ENCODE peak calls at places on chromosome 12, in ten cellular contexts. V is HFF-Myc, T is ascending aorta, C is coronary artery, Y is WTC11, L is cardiac fibroblast, N is GM10248, H is GM23338, J is MCF 10A, M is transverse colon. E is an unnamed sample.

GRCh38 chr12:2413999-2414792 is 361.4 kb downstream of the CACNA1C start:
- DNase-seq in V (no peak), T (no peak), C (no peak), Y (no peak), L (no peak), N (no peak), H (no peak), J (no peak), M (no peak), E (no peak)

GRCh38 chr12:2477009-2477766 is 317.6 kb upstream of the FKBP4 start:
- DNase-seq in V (no peak), T (peak; percentile 34), C (peak; percentile 24), Y (no peak), L (no peak), N (no peak), H (no peak), J (no peak), M (no peak), E (no peak)

GRCh38 chr12:7498832-7499231 is 4.7 kb downstream of the CD163 start:
- DNase-seq in V (peak; percentile 90), T (no peak), C (no peak), Y (no peak), L (peak; percentile 12), N (no peak), H (no peak), J (peak; percentile 54), M (no peak), E (no peak)

GRCh38 chr12:124389537-124390441 is 94.9 kb downstream of the RFLNA start:
- DNase-seq in V (no peak), T (no peak), C (no peak), Y (peak; percentile 35), L (no peak), N (no peak), H (no peak), J (no peak), M (peak; percentile 48), E (no peak)

GRCh38 chr12:75585309-75585708 is 73.9 kb upstream of the KRR1 start:
- DNase-seq in V (peak; percentile 59), T (no peak), C (no peak), Y (no peak), L (peak; percentile 67), N (no peak), H (no peak), J (peak; percentile 54), M (no peak), E (no peak)

GRCh38 chr12:93922583-93923006 is 225.8 kb upstream of the PLXNC1 start:
- DNase-seq in V (no peak), T (no peak), C (no peak), Y (no peak), L (peak; percentile 86), N (no peak), H (no peak), J (no peak), M (no peak), E (no peak)

GRCh38 chr12:25590021-25590721 is 37.1 kb upstream of the LMNTD1 start:
- DNase-seq in V (no peak), T (no peak), C (no peak), Y (no peak), L (no peak), N (no peak), H (no peak), J (no peak), M (no peak), E (no peak)

GRCh38 chr12:127294651-127295205 is 972.2 kb upstream of the TMEM132C start:
- DNase-seq in V (no peak), T (no peak), C (no peak), Y (no peak), L (no peak), N (no peak), H (no peak), J (peak; percentile 2), M (no peak), E (no peak)

GRCh38 chr12:12432373-12432772 is 75.5 kb downstream of the BORCS5 start:
- DNase-seq in V (peak; percentile 79), T (no peak), C (no peak), Y (no peak), L (peak; percentile 72), N (no peak), H (no peak), J (peak; percentile 84), M (no peak), E (no peak)

GRCh38 chr12:58242803-58243628 is 301.6 kb downstream of the ATP23 start:
- DNase-seq in V (no peak), T (no peak), C (no peak), Y (no peak), L (no peak), N (no peak), H (no peak), J (no peak), M (no peak), E (no peak)

GRCh38 chr12:6962285-6963015 is 8.0 kb downstream of the PHB2 start:
- DNase-seq in V (no peak), T (no peak), C (peak; percentile 74), Y (no peak), L (no peak), N (no peak), H (peak; percentile 58), J (no peak), M (peak; percentile 89), E (no peak)

GRCh38 chr12:12582193-12582881 is 19.7 kb upstream of the DUSP16 start:
- DNase-seq in V (no peak), T (no peak), C (no peak), Y (no peak), L (no peak), N (peak; percentile 39), H (no peak), J (no peak), M (no peak), E (no peak)

GRCh38 chr12:9064815-9065606 is 50.7 kb downstream of the A2M start:
- DNase-seq in V (no peak), T (peak; percentile 84), C (peak; percentile 89), Y (peak; percentile 85), L (peak; percentile 56), N (peak; percentile 19), H (peak; percentile 89), J (peak; percentile 70), M (peak; percentile 87), E (peak; percentile 94)

GRCh38 chr12:2301531-2302461 is 249.0 kb downstream of the CACNA1C start:
- DNase-seq in V (no peak), T (peak; percentile 90), C (peak; percentile 92), Y (no peak), L (no peak), N (no peak), H (no peak), J (peak; percentile 51), M (no peak), E (no peak)

DNA sequence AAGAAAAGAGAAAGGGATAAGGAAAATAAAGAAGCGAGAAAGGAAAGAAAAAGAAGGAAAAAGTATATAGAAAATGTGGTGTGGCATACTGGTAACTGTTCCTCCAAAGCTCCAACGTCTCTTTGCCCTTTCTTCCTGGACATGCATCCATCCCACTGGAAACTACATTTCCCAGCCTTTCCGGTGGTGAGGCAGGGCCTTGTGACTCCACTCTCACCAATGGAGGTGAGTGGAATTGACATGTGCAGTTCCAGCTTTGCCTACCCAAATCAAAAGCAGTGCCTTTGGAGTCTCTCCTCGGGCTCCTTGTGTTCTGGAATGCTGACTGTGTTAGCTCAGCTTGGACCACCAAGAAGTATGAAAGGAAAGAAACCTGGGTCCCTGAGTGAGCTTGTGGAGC is 161.2 kb downstream of the KCNA5 start:
- DNase-seq in V (no peak), T (no peak), C (no peak), Y (no peak), L (no peak), N (no peak), H (no peak), J (no peak), M (no peak), E (no peak)
- TF ChIP-seq CTCF in V (no peak), T (no peak), C (no peak), Y (no peak), L (no peak), N (no peak), H (no peak), J (no peak), M (no peak), E (no peak)

GRCh38 chr12:104788848-104789271 is 169.2 kb downstream of the SLC41A2 start:
- DNase-seq in V (no peak), T (no peak), C (no peak), Y (peak; percentile 53), L (no peak), N (no peak), H (peak; percentile 90), J (no peak), M (no peak), E (no peak)

GRCh38 chr12:104793280-104793679 is 164.8 kb downstream of the SLC41A2 start:
- DNase-seq in V (peak; percentile 15), T (peak; percentile 63), C (no peak), Y (no peak), L (peak; percentile 79), N (no peak), H (no peak), J (peak; percentile 83), M (no peak), E (no peak)

GRCh38 chr12:104792570-104792969 is 165.5 kb downstream of the SLC41A2 start:
- DNase-seq in V (peak; percentile 60), T (peak; percentile 78), C (no peak), Y (no peak), L (peak; percentile 87), N (no peak), H (no peak), J (peak; percentile 92), M (no peak), E (no peak)

GRCh38 chr12:104793968-104794367 is 164.1 kb downstream of the SLC41A2 start:
- DNase-seq in V (no peak), T (no peak), C (no peak), Y (no peak), L (no peak), N (no peak), H (no peak), J (no peak), M (no peak), E (no peak)

GRCh38 chr12:104790296-104791125 is 167.6 kb downstream of the SLC41A2 start:
- DNase-seq in V (no peak), T (peak; percentile 69), C (no peak), Y (peak; percentile 79), L (no peak), N (peak; percentile 31), H (peak; percentile 80), J (peak; percentile 19), M (peak; percentile 37), E (peak; percentile 37)
- TF ChIP-seq CTCF in V (peak; percentile 74), T (peak; percentile 65), C (peak; percentile 76), Y (peak; percentile 67), L (peak; percentile 87), N (peak; percentile 83), H (peak; percentile 82), J (peak; percentile 33), M (peak; percentile 68), E (peak; percentile 76)

DNA sequence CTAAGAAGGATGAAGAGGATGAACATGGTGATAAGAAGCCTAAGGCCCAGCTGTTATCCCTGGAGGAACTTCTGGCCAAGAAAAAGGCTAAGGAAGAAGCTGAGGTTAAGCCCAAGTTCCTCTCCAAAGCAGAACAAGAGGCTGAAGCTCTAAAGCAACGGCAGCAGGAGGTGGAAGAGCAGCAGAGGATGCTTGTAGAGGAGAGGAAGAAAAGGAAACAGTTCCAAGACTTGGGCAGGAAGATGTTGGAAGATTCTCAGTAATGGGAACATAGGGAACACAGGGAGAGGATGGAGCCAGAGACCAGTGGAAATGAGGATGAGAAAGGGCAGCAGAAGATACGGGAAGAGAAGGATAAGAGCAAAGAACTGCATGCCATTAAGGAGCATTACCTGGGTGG is 27.5 kb upstream of the KRT77 start:
- DNase-seq in V (no peak), T (no peak), C (no peak), Y (no peak), L (no peak), N (no peak), H (no peak), J (no peak), M (no peak), E (no peak)
- TF ChIP-seq CTCF in V (no peak), T (no peak), C (no peak), Y (no peak), L (no peak), N (no peak), H (no peak), J (no peak), M (no peak), E (no peak)

GRCh38 chr12:61654698-61655097 is 605.5 kb upstream of the USP15 start:
- DNase-seq in V (no peak), T (no peak), C (no peak), Y (no peak), L (no peak), N (no peak), H (no peak), J (peak; percentile 25), M (no peak), E (no peak)
- TF ChIP-seq CTCF in V (no peak), T (peak; percentile 28), C (no peak), Y (no peak), L (no peak), N (no peak), H (peak; percentile 23), J (peak; percentile 21), M (no peak), E (peak; percentile 16)

E was measured in progenitor cell of endocrine pancreas.